ENCODE peak calls at places on chromosomes 5 and 9, in nine cellular contexts. One of them, this sample, is unnamed.

GRCh38 chr5:142360607-142361120 is 35.8 kb upstream of the SPRY4 start:
- DNase-seq in kidney: no peak
- DNase-seq in fibroblast of lung: peak
- DNase-seq in keratinocyte: no peak
- DNase-seq in A549: peak
- DNase-seq in endodermal cell: peak
- DNase-seq in tibial artery: no peak
- DNase-seq in right lobe of liver: peak
- DNase-seq in lower lobe of right lung: no peak
- DNase-seq in this sample: no peak

GRCh38 chr5:181024245-181025029 is 15.6 kb upstream of the BTNL9 start:
- DNase-seq in kidney: peak
- DNase-seq in fibroblast of lung: no peak
- DNase-seq in keratinocyte: peak
- DNase-seq in A549: no peak
- DNase-seq in endodermal cell: no peak
- DNase-seq in tibial artery: no peak
- DNase-seq in right lobe of liver: no peak
- DNase-seq in lower lobe of right lung: no peak
- DNase-seq in this sample: no peak

GRCh38 chr5:51882647-51883046 is 499.4 kb downstream of the ISL1 start:
- DNase-seq in kidney: no peak
- DNase-seq in fibroblast of lung: no peak
- DNase-seq in keratinocyte: no peak
- DNase-seq in A549: no peak
- DNase-seq in endodermal cell: peak
- DNase-seq in tibial artery: no peak
- DNase-seq in right lobe of liver: no peak
- DNase-seq in lower lobe of right lung: no peak
- DNase-seq in this sample: no peak

GRCh38 chr5:170105643-170106611 is at the start of gene FOXI1:
- DNase-seq in kidney: no peak
- DNase-seq in fibroblast of lung: no peak
- DNase-seq in keratinocyte: no peak
- DNase-seq in A549: no peak
- DNase-seq in endodermal cell: peak
- DNase-seq in tibial artery: no peak
- DNase-seq in right lobe of liver: no peak
- DNase-seq in lower lobe of right lung: peak
- DNase-seq in this sample: no peak

GRCh38 chr5:35438786-35439185 is 178.9 kb upstream of the SPEF2 start:
- DNase-seq in kidney: no peak
- DNase-seq in fibroblast of lung: peak
- DNase-seq in keratinocyte: no peak
- DNase-seq in A549: no peak
- DNase-seq in endodermal cell: no peak
- DNase-seq in tibial artery: no peak
- DNase-seq in right lobe of liver: no peak
- DNase-seq in lower lobe of right lung: no peak
- DNase-seq in this sample: no peak

GRCh38 chr5:308672-309271 is 12.7 kb upstream of the AHRR start:
- DNase-seq in kidney: peak
- DNase-seq in fibroblast of lung: peak
- DNase-seq in keratinocyte: no peak
- DNase-seq in A549: peak
- DNase-seq in endodermal cell: no peak
- DNase-seq in tibial artery: no peak
- DNase-seq in right lobe of liver: no peak
- DNase-seq in lower lobe of right lung: no peak
- DNase-seq in this sample: no peak

GRCh38 chr9:133125706-133126696 is 5.0 kb upstream of the RALGDS start:
- DNase-seq in kidney: peak
- DNase-seq in fibroblast of lung: peak
- DNase-seq in keratinocyte: no peak
- DNase-seq in A549: no peak
- DNase-seq in endodermal cell: no peak
- DNase-seq in tibial artery: no peak
- DNase-seq in right lobe of liver: peak
- DNase-seq in lower lobe of right lung: peak
- DNase-seq in this sample: no peak

GRCh38 chr5:168142402-168142801 is 149.0 kb upstream of the WWC1 start:
- DNase-seq in kidney: no peak
- DNase-seq in fibroblast of lung: no peak
- DNase-seq in keratinocyte: no peak
- DNase-seq in A549: no peak
- DNase-seq in endodermal cell: no peak
- DNase-seq in tibial artery: no peak
- DNase-seq in right lobe of liver: no peak
- DNase-seq in lower lobe of right lung: no peak
- DNase-seq in this sample: no peak

GRCh38 chr9:4139201-4139600 is 160.7 kb downstream of the GLIS3 start:
- DNase-seq in kidney: no peak
- DNase-seq in fibroblast of lung: no peak
- DNase-seq in keratinocyte: no peak
- DNase-seq in A549: no peak
- DNase-seq in endodermal cell: no peak
- DNase-seq in tibial artery: no peak
- DNase-seq in right lobe of liver: no peak
- DNase-seq in lower lobe of right lung: no peak
- DNase-seq in this sample: no peak

GRCh38 chr9:126485662-126486061 is 128.1 kb upstream of the LMX1B start:
- DNase-seq in kidney: peak
- DNase-seq in fibroblast of lung: no peak
- DNase-seq in keratinocyte: no peak
- DNase-seq in A549: no peak
- DNase-seq in endodermal cell: no peak
- DNase-seq in tibial artery: no peak
- DNase-seq in right lobe of liver: no peak
- DNase-seq in lower lobe of right lung: no peak
- DNase-seq in this sample: no peak

GRCh38 chr9:89874351-89875321 is 269.8 kb downstream of the GADD45G start:
- DNase-seq in kidney: no peak
- DNase-seq in fibroblast of lung: no peak
- DNase-seq in keratinocyte: no peak
- DNase-seq in A549: no peak
- DNase-seq in endodermal cell: peak
- DNase-seq in tibial artery: peak
- DNase-seq in right lobe of liver: peak
- DNase-seq in lower lobe of right lung: peak
- DNase-seq in this sample: peak

GRCh38 chr5:110842948-110843347 is 104.1 kb downstream of the SLC25A46 start:
- DNase-seq in kidney: no peak
- DNase-seq in fibroblast of lung: no peak
- DNase-seq in keratinocyte: no peak
- DNase-seq in A549: no peak
- DNase-seq in endodermal cell: no peak
- DNase-seq in tibial artery: no peak
- DNase-seq in right lobe of liver: no peak
- DNase-seq in lower lobe of right lung: no peak
- DNase-seq in this sample: no peak

GRCh38 chr5:74595143-74595915 is 45.2 kb downstream of the ENC1 start:
- DNase-seq in kidney: no peak
- DNase-seq in fibroblast of lung: peak
- DNase-seq in keratinocyte: no peak
- DNase-seq in A549: no peak
- DNase-seq in endodermal cell: peak
- DNase-seq in tibial artery: no peak
- DNase-seq in right lobe of liver: no peak
- DNase-seq in lower lobe of right lung: no peak
- DNase-seq in this sample: no peak

GRCh38 chr9:2740616-2741015 is 23.3 kb downstream of the KCNV2 start:
- DNase-seq in kidney: no peak
- DNase-seq in fibroblast of lung: peak
- DNase-seq in keratinocyte: no peak
- DNase-seq in A549: no peak
- DNase-seq in endodermal cell: no peak
- DNase-seq in tibial artery: no peak
- DNase-seq in right lobe of liver: no peak
- DNase-seq in lower lobe of right lung: no peak
- DNase-seq in this sample: no peak

GRCh38 chr9:104232781-104233341 is 138.8 kb downstream of the SMC2 start:
- DNase-seq in kidney: no peak
- DNase-seq in fibroblast of lung: peak
- DNase-seq in keratinocyte: peak
- DNase-seq in A549: no peak
- DNase-seq in endodermal cell: no peak
- DNase-seq in tibial artery: no peak
- DNase-seq in right lobe of liver: no peak
- DNase-seq in lower lobe of right lung: no peak
- DNase-seq in this sample: no peak

GRCh38 chr5:127892467-127893207 is 189.4 kb downstream of the CCDC192 start:
- DNase-seq in kidney: no peak
- DNase-seq in fibroblast of lung: peak
- DNase-seq in keratinocyte: peak
- DNase-seq in A549: no peak
- DNase-seq in endodermal cell: no peak
- DNase-seq in tibial artery: no peak
- DNase-seq in right lobe of liver: no peak
- DNase-seq in lower lobe of right lung: no peak
- DNase-seq in this sample: no peak

GRCh38 chr9:80878556-80878955 is 810.8 kb downstream of the TLE1 start:
- DNase-seq in kidney: no peak
- DNase-seq in fibroblast of lung: peak
- DNase-seq in keratinocyte: no peak
- DNase-seq in A549: no peak
- DNase-seq in endodermal cell: no peak
- DNase-seq in tibial artery: no peak
- DNase-seq in right lobe of liver: no peak
- DNase-seq in lower lobe of right lung: no peak
- DNase-seq in this sample: no peak

GRCh38 chr5:122871669-122872068 is 26.3 kb downstream of the SNX24 start:
- DNase-seq in kidney: no peak
- DNase-seq in fibroblast of lung: peak
- DNase-seq in keratinocyte: no peak
- DNase-seq in A549: no peak
- DNase-seq in endodermal cell: no peak
- DNase-seq in tibial artery: no peak
- DNase-seq in right lobe of liver: no peak
- DNase-seq in lower lobe of right lung: no peak
- DNase-seq in this sample: no peak

GRCh38 chr5:61313960-61314681 is 17.9 kb upstream of the ZSWIM6 start:
- DNase-seq in kidney: no peak
- DNase-seq in fibroblast of lung: peak
- DNase-seq in keratinocyte: no peak
- DNase-seq in A549: no peak
- DNase-seq in endodermal cell: peak
- DNase-seq in tibial artery: peak
- DNase-seq in right lobe of liver: no peak
- DNase-seq in lower lobe of right lung: no peak
- DNase-seq in this sample: no peak

GRCh38 chr5:41433552-41434181 is 76.7 kb downstream of the PLCXD3 start:
- DNase-seq in kidney: no peak
- DNase-seq in fibroblast of lung: no peak
- DNase-seq in keratinocyte: no peak
- DNase-seq in A549: no peak
- DNase-seq in endodermal cell: peak
- DNase-seq in tibial artery: no peak
- DNase-seq in right lobe of liver: no peak
- DNase-seq in lower lobe of right lung: no peak
- DNase-seq in this sample: no peak

GRCh38 chr5:56507348-56507930 is 274.3 kb upstream of the ANKRD55 start:
- DNase-seq in kidney: no peak
- DNase-seq in fibroblast of lung: no peak
- DNase-seq in keratinocyte: no peak
- DNase-seq in A549: no peak
- DNase-seq in endodermal cell: no peak
- DNase-seq in tibial artery: no peak
- DNase-seq in right lobe of liver: no peak
- DNase-seq in lower lobe of right lung: no peak
- DNase-seq in this sample: no peak

GRCh38 chr5:120512068-120512467 is 48.0 kb downstream of the PRR16 start:
- DNase-seq in kidney: no peak
- DNase-seq in fibroblast of lung: no peak
- DNase-seq in keratinocyte: no peak
- DNase-seq in A549: no peak
- DNase-seq in endodermal cell: peak
- DNase-seq in tibial artery: no peak
- DNase-seq in right lobe of liver: no peak
- DNase-seq in lower lobe of right lung: no peak
- DNase-seq in this sample: no peak

GRCh38 chr9:94554439-94555331 is at the start of gene PCAT7:
- DNase-seq in kidney: no peak
- DNase-seq in fibroblast of lung: peak
- DNase-seq in keratinocyte: no peak
- DNase-seq in A549: peak
- DNase-seq in endodermal cell: peak
- DNase-seq in tibial artery: no peak
- DNase-seq in right lobe of liver: peak
- DNase-seq in lower lobe of right lung: peak
- DNase-seq in this sample: no peak
- TF ChIP-seq CTCF in kidney: peak
- TF ChIP-seq CTCF in fibroblast of lung: no peak
- TF ChIP-seq CTCF in keratinocyte: peak
- TF ChIP-seq CTCF in A549: peak
- TF ChIP-seq CTCF in endodermal cell: peak
- TF ChIP-seq CTCF in tibial artery: no peak
- TF ChIP-seq CTCF in right lobe of liver: peak
- TF ChIP-seq CTCF in lower lobe of right lung: peak
- TF ChIP-seq CTCF in this sample: no peak

DNA sequence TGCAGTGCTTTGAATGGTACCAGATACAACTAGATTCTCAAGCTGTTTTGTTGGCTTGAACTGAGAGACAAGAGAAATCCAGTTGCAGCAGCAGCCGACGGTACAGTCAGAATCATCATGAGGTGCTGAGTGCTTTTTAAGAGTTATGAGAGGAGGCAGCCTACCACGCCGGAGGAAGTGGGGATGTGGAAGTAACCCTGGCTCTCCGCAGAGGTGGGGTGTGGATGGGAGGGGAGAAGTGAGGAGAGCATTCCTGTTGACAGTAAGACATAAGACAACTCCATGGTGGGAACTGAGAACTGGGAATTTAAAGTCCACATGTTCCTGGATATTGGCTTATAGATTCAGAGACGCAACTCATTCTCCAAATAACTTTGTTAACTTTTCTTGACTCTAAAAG is 28.0 kb downstream of the COL5A1 start:
- DNase-seq in kidney: peak
- DNase-seq in fibroblast of lung: no peak
- DNase-seq in keratinocyte: no peak
- DNase-seq in A549: peak
- DNase-seq in endodermal cell: no peak
- DNase-seq in tibial artery: peak
- DNase-seq in right lobe of liver: no peak
- DNase-seq in lower lobe of right lung: no peak
- DNase-seq in this sample: peak
- H3K27ac ChIP-seq in kidney: no peak
- H3K27ac ChIP-seq in fibroblast of lung: peak
- H3K27ac ChIP-seq in keratinocyte: no peak
- H3K27ac ChIP-seq in A549: peak
- H3K27ac ChIP-seq in endodermal cell: no peak
- H3K27ac ChIP-seq in tibial artery: peak
- H3K27ac ChIP-seq in right lobe of liver: no peak
- H3K27ac ChIP-seq in lower lobe of right lung: no peak
- H3K27ac ChIP-seq in this sample: no peak

GRCh38 chr9:74642376-74642775 is 145.2 kb downstream of the RORB start:
- DNase-seq in kidney: no peak
- DNase-seq in fibroblast of lung: no peak
- DNase-seq in keratinocyte: no peak
- DNase-seq in A549: no peak
- DNase-seq in endodermal cell: no peak
- DNase-seq in tibial artery: no peak
- DNase-seq in right lobe of liver: no peak
- DNase-seq in lower lobe of right lung: peak
- DNase-seq in this sample: no peak
- H3K4me3 ChIP-seq in kidney: no peak
- H3K4me3 ChIP-seq in fibroblast of lung: no peak
- H3K4me3 ChIP-seq in keratinocyte: no peak
- H3K4me3 ChIP-seq in A549: no peak
- H3K4me3 ChIP-seq in endodermal cell: no peak
- H3K4me3 ChIP-seq in tibial artery: no peak
- H3K4me3 ChIP-seq in right lobe of liver: no peak
- H3K4me3 ChIP-seq in lower lobe of right lung: no peak
- H3K4me3 ChIP-seq in this sample: no peak

GRCh38 chr9:116163293-116164055 is 9.9 kb downstream of the PAPPA start:
- DNase-seq in kidney: no peak
- DNase-seq in fibroblast of lung: no peak
- DNase-seq in keratinocyte: no peak
- DNase-seq in A549: no peak
- DNase-seq in endodermal cell: peak
- DNase-seq in tibial artery: no peak
- DNase-seq in right lobe of liver: no peak
- DNase-seq in lower lobe of right lung: no peak
- DNase-seq in this sample: no peak
- TF ChIP-seq CTCF in kidney: peak
- TF ChIP-seq CTCF in fibroblast of lung: no peak
- TF ChIP-seq CTCF in keratinocyte: peak
- TF ChIP-seq CTCF in A549: peak
- TF ChIP-seq CTCF in endodermal cell: peak
- TF ChIP-seq CTCF in tibial artery: no peak
- TF ChIP-seq CTCF in right lobe of liver: peak
- TF ChIP-seq CTCF in lower lobe of right lung: peak
- TF ChIP-seq CTCF in this sample: peak